ENCODE peak calls at places on chromosomes 13 and 19, in ten cellular contexts. L is IMR-90; Z is gastrocnemius medialis; X is right lobe of liver; H is cardiac fibroblast; M is CD8-positive, alpha-beta T cell; D is tibial nerve; T is fibroblast of mammary gland; F is lower leg skin; P is astrocyte of the spinal cord. A is an unnamed sample.

GRCh38 chr19:50434525-50434924 is 1.8 kb downstream of the MYBPC2 start:
- DNase-seq in T (no peak), P (no peak), F (no peak), X (no peak), D (no peak), M (no peak), H (no peak), L (no peak), Z (peak; percentile 20), A (no peak)

GRCh38 chr19:47227347-47228167 is 3.4 kb downstream of the BBC3 start:
- DNase-seq in X (peak; percentile 86), D (peak; percentile 79), F (peak; percentile 92), P (peak; percentile 94), L (peak; percentile 94), Z (peak; percentile 85), H (peak; percentile 96), T (peak; percentile 95), M (peak; percentile 38), A (peak; percentile 98)

GRCh38 chr19:35738021-35738886 is 4.0 kb downstream of the IGFLR1 start:
- DNase-seq in T (no peak), D (no peak), X (no peak), Z (no peak), F (no peak), H (no peak), P (no peak), M (no peak), L (no peak), A (no peak)

GRCh38 chr19:21197589-21198295 is 55.9 kb downstream of the ZNF431 start:
- DNase-seq in Z (no peak), X (no peak), D (no peak), L (peak; percentile 3), F (no peak), P (no peak), H (no peak), T (no peak), M (no peak), A (peak; percentile 63)

GRCh38 chr13:57748096-57748495 is 116.6 kb downstream of the PCDH17 start:
- DNase-seq in T (no peak), L (no peak), M (no peak), F (no peak), X (no peak), Z (no peak), D (no peak), P (no peak), H (peak; percentile 58), A (no peak)

GRCh38 chr13:29575098-29575497 is 20.4 kb downstream of the SLC7A1 start:
- DNase-seq in T (no peak), D (no peak), Z (no peak), X (no peak), M (no peak), P (no peak), H (no peak), F (no peak), L (no peak), A (no peak)

GRCh38 chr19:41373993-41374392 is 2.3 kb upstream of the TMEM91 start:
- DNase-seq in D (peak; percentile 65), H (peak; percentile 87), P (peak; percentile 96), M (no peak), L (peak; percentile 92), T (peak; percentile 91), X (no peak), Z (no peak), F (no peak), A (peak; percentile 97)

GRCh38 chr13:39257642-39258041 is 219.4 kb downstream of the NHLRC3 start:
- DNase-seq in D (no peak), Z (no peak), F (no peak), L (no peak), P (no peak), X (no peak), H (no peak), T (no peak), M (no peak), A (no peak)

GRCh38 chr13:22130254-22130653 is 459.4 kb downstream of the FGF9 start:
- DNase-seq in L (no peak), M (no peak), Z (no peak), F (no peak), T (no peak), X (no peak), H (no peak), D (no peak), P (no peak), A (no peak)

GRCh38 chr13:27120811-27121210 is 50.8 kb downstream of the USP12 start:
- DNase-seq in Z (no peak), L (peak; percentile 28), T (no peak), D (no peak), H (no peak), X (no peak), M (no peak), F (no peak), P (peak; percentile 11), A (no peak)

GRCh38 chr13:78323040-78323439 is 280.3 kb downstream of the POU4F1 start:
- DNase-seq in P (no peak), M (no peak), Z (no peak), H (no peak), D (no peak), T (no peak), X (no peak), F (no peak), L (no peak), A (no peak)

GRCh38 chr19:55373993-55374757 is 2.5 kb upstream of the TMEM190 start:
- DNase-seq in P (peak; percentile 44), L (peak; percentile 74), D (no peak), M (no peak), H (no peak), T (peak; percentile 44), F (no peak), Z (no peak), X (no peak), A (peak; percentile 81)

GRCh38 chr19:55373318-55373992 is 3.2 kb upstream of the TMEM190 start:
- DNase-seq in P (no peak), H (no peak), X (no peak), D (no peak), T (no peak), M (no peak), L (no peak), Z (no peak), F (no peak), A (no peak)

GRCh38 chr19:55379161-55379560 is 2.5 kb downstream of the TMEM190 start:
- DNase-seq in H (no peak), P (no peak), M (no peak), L (no peak), T (no peak), X (no peak), Z (no peak), D (no peak), F (no peak), A (no peak)

GRCh38 chr19:55377356-55378131 is 918 bp downstream of the TMEM190 start:
- DNase-seq in T (no peak), X (no peak), H (no peak), F (no peak), L (no peak), P (no peak), Z (no peak), M (no peak), D (no peak), A (no peak)

GRCh38 chr19:55376381-55376933 is at the start of gene TMEM190:
- DNase-seq in T (no peak), D (no peak), L (no peak), F (no peak), H (no peak), Z (no peak), P (no peak), X (no peak), M (no peak), A (no peak)
- H3K4me3 ChIP-seq in T (no peak within 1 kb of the TSS), D (no peak within 1 kb of the TSS), L (no peak within 1 kb of the TSS), F (no peak within 1 kb of the TSS), H (no peak within 1 kb of the TSS), Z (no peak within 1 kb of the TSS), P (no peak within 1 kb of the TSS), X (no peak within 1 kb of the TSS), M (no peak within 1 kb of the TSS), A (no peak within 1 kb of the TSS)

GRCh38 chr19:16383584-16384161 is 59.0 kb downstream of the KLF2 start:
- DNase-seq in X (peak; percentile 58), H (no peak), L (no peak), D (no peak), P (no peak), Z (no peak), F (no peak), M (no peak), T (no peak), A (no peak)
- TF ChIP-seq CTCF in X (no peak), H (no peak), L (no peak), D (no peak), P (no peak), Z (peak; percentile 22), F (no peak), M (no peak), T (no peak), A (no peak)

DNA sequence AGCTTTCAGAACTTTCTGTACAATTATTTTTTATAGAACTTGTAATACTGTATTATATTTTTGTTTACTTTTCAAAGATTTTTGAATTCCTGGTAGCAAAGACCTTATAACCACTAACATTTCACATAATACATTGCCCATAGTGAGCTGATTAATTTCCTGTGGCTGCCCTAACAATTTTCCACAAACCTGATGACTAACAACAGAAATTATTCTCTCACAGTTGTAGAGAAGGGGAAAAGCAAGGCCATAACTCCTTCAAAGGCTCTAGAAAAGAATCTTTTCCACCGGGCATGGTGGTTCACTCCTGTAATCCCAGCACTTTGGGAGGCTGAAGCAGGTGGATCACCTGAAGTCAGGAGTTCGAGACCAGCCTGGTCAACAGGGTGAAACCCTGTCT is 19.1 kb downstream of the KLF12 start:
- DNase-seq in H (peak; percentile 79), D (no peak), L (peak; percentile 78), F (no peak), T (peak; percentile 69), Z (no peak), X (no peak), M (no peak), P (peak; percentile 85), A (peak; percentile 14)
- H3K4me3 ChIP-seq in H (no peak overlapping the region), D (no peak overlapping the region), L (no peak overlapping the region), F (no peak overlapping the region), T (no peak overlapping the region), Z (no peak overlapping the region), X (no peak overlapping the region), M (no peak overlapping the region), P (no peak overlapping the region), A (no peak overlapping the region)

DNA sequence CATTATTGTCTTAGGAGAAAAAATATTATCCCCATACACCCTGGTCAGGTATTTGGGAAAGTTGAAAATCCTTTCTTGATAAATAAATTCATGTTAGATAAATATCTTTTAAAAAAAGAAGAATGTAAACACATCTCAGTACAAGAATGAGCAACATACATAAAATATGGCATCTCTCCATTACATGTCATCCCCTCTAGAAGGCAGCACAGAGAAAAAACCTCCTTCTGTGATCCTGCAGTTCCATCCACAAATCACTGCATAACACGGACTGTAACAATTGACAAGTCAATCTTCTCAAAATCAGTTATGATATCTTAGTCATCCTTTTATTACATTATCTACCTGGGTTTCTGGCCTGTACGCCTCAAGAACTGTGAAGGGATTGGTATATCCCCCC is 683.9 kb upstream of the KLHL1 start:
- DNase-seq in T (no peak), H (no peak), X (no peak), L (no peak), Z (no peak), F (no peak), M (no peak), D (no peak), P (no peak), A (no peak)
- TF ChIP-seq CTCF in T (no peak), H (no peak), X (no peak), L (no peak), Z (no peak), F (no peak), M (no peak), D (no peak), P (no peak), A (no peak)

GRCh38 chr19:56217039-56217949 is 15.2 kb downstream of the ZSCAN5C start:
- DNase-seq in Z (no peak), H (peak; percentile 40), P (peak; percentile 30), X (peak; percentile 52), L (peak; percentile 4), F (peak; percentile 16), T (peak; percentile 12), M (no peak), D (no peak), A (peak; percentile 10)
- H3K4me3 ChIP-seq in Z (peak overlapping the region; percentile 36), H (peak overlapping the region; percentile 34), P (peak overlapping the region; percentile 21), X (peak overlapping the region; percentile 28), L (no peak overlapping the region), F (peak overlapping the region; percentile 13), T (peak overlapping the region; percentile 6), M (no peak overlapping the region), D (peak overlapping the region; percentile 13), A (peak overlapping the region; percentile 37)